ENCODE peak calls at places on chromosomes 2 and 18, in six cellular contexts. Q is A549; I is mucosa of descending colon; S is tibial nerve; B is CD8-positive, alpha-beta T cell; T is neural progenitor cell. G is an unnamed sample.

GRCh38 chr2:237191693-237192076 is 106.0 kb downstream of the COPS8 start:
- DNase-seq in Q (no peak), I (no peak), S (no peak), B (no peak), T (no peak), G (no peak)

GRCh38 chr2:26993768-26994167 is 23.3 kb downstream of the MAPRE3 start:
- DNase-seq in Q (no peak), I (no peak), S (no peak), B (no peak), T (peak), G (no peak)

GRCh38 chr2:172282944-172283343 is 144.4 kb upstream of the ITGA6 start:
- DNase-seq in Q (no peak), I (no peak), S (no peak), B (no peak), T (no peak), G (no peak)

GRCh38 chr18:13137041-13137938 is 81.3 kb upstream of the LDLRAD4 start:
- DNase-seq in Q (no peak), I (peak), S (no peak), B (peak), T (peak), G (no peak)

GRCh38 chr2:155035246-155035645 is 336.8 kb downstream of the KCNJ3 start:
- DNase-seq in Q (no peak), I (no peak), S (no peak), B (no peak), T (no peak), G (no peak)

GRCh38 chr2:74585406-74586182 is 31.1 kb downstream of the DOK1 start:
- DNase-seq in Q (no peak), I (no peak), S (peak), B (no peak), T (no peak), G (no peak)

GRCh38 chr18:77343846-77344527 is 94.3 kb downstream of the GALR1 start:
- DNase-seq in Q (no peak), I (no peak), S (no peak), B (no peak), T (no peak), G (no peak)

GRCh38 chr2:180376076-180376475 is 369.0 kb upstream of the CWC22 start:
- DNase-seq in Q (no peak), I (no peak), S (no peak), B (no peak), T (no peak), G (no peak)

GRCh38 chr2:205534997-205535396 is 147.3 kb upstream of the NRP2 start:
- DNase-seq in Q (no peak), I (no peak), S (no peak), B (no peak), T (no peak), G (no peak)

GRCh38 chr2:30425326-30425725 is 21.7 kb upstream of the LCLAT1 start:
- DNase-seq in Q (no peak), I (no peak), S (no peak), B (no peak), T (no peak), G (no peak)

GRCh38 chr2:127398239-127398590 is 10.4 kb upstream of the MAP3K2 start:
- DNase-seq in Q (peak), I (peak), S (peak), B (no peak), T (no peak), G (peak)

GRCh38 chr18:61765097-61765496 is 127.7 kb downstream of the RNF152 start:
- DNase-seq in Q (no peak), I (no peak), S (no peak), B (no peak), T (peak), G (peak)

GRCh38 chr2:112661656-112662305 is 16.0 kb downstream of the SLC20A1 start:
- DNase-seq in Q (no peak), I (no peak), S (no peak), B (no peak), T (no peak), G (no peak)

GRCh38 chr2:160507046-160507407 is 13.4 kb upstream of the RBMS1 start:
- DNase-seq in Q (no peak), I (no peak), S (no peak), B (no peak), T (no peak), G (no peak)

GRCh38 chr2:144194331-144195071 is 325.4 kb downstream of the ZEB2 start:
- DNase-seq in Q (no peak), I (no peak), S (no peak), B (no peak), T (no peak), G (no peak)

GRCh38 chr2:120736955-120737801 is 1.5 kb downstream of the GLI2 start:
- DNase-seq in Q (peak), I (peak), S (no peak), B (no peak), T (peak), G (no peak)

GRCh38 chr18:45910405-45911023 is 56.6 kb downstream of the EPG5 start:
- DNase-seq in Q (peak), I (peak), S (peak), B (peak), T (peak), G (no peak)

GRCh38 chr2:212683346-212683745 is 144.7 kb upstream of the ERBB4 start:
- DNase-seq in Q (no peak), I (no peak), S (no peak), B (no peak), T (no peak), G (no peak)

GRCh38 chr18:56637897-56638231 is 528 bp downstream of the TXNL1 start:
- DNase-seq in Q (no peak), I (no peak), S (no peak), B (no peak), T (peak), G (no peak)

GRCh38 chr2:47801118-47801517 is 18.2 kb downstream of the MSH6 start:
- DNase-seq in Q (no peak), I (no peak), S (no peak), B (no peak), T (no peak), G (no peak)

GRCh38 chr2:25674003-25674362 is 606 bp upstream of the DTNB start:
- DNase-seq in Q (no peak), I (no peak), S (peak), B (no peak), T (peak), G (no peak)
- H3K4me3 ChIP-seq in Q (peak), I (peak), S (peak), B (peak), T (peak), G (peak)

DNA sequence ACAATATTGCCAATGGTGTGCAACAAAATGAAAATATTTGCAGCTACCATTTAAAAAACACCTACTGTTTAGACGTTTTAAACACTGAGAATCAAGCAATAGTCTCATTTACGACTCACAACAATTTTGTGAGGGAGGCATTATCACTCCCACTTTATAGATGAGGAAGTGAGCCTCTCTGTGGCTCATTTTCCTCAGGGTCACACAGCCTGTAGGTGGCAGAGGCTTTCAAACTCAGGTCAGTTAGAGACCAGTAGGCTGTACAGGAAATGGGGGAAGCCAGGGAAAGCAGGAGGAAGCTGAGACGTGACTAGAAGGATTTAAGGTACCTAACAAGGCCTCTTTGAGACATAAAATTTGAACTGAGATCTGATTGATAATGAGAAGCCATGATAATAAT is 95.0 kb upstream of the ZNF521 start:
- DNase-seq in Q (no peak), I (no peak), S (no peak), B (no peak), T (no peak), G (no peak)
- TF ChIP-seq CTCF in Q (no peak), I (no peak), S (no peak), B (no peak), T (no peak), G (no peak)

GRCh38 chr2:147027451-147027850 is 817.4 kb upstream of the ACVR2A start:
- DNase-seq in Q (no peak), I (no peak), S (no peak), B (no peak), T (no peak), G (no peak)
- H3K4me3 ChIP-seq in Q (no peak), I (no peak), S (no peak), B (no peak), T (no peak), G (no peak)

DNA sequence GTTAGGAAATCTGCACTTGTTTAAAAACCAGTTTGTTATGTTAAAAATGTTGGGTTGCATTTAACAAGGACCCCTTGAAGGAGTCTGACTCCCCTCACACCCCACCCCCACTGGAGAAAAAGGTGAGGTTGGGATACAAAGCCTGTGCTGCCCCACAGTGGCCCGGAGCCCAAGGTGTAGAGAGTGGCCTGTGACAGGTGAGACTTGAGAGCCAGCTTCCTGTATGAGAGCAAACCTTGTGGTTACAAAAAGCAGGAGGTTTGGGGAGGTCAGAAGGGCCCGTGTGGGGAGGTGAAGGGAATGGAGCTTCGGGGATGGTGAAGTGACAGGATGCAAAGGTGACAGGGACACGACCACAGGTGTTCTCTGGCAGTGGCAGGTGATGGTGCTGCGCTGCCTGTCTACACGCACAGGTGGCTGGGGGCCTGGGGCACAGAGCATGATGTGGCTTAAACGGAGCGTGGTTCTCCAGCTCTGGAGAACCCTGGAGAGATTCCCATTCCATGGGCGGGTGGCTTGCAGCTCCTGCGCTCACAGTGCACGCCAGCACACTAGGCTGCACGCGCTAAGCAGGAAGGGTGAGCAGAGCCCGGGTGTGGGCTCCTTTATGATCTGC is 29.0 kb downstream of the IMPA2 start:
- DNase-seq in Q (no peak), I (no peak), S (no peak), B (no peak), T (no peak), G (no peak)
- TF ChIP-seq CTCF in Q (no peak), I (no peak), S (no peak), B (no peak), T (no peak), G (no peak)

DNA sequence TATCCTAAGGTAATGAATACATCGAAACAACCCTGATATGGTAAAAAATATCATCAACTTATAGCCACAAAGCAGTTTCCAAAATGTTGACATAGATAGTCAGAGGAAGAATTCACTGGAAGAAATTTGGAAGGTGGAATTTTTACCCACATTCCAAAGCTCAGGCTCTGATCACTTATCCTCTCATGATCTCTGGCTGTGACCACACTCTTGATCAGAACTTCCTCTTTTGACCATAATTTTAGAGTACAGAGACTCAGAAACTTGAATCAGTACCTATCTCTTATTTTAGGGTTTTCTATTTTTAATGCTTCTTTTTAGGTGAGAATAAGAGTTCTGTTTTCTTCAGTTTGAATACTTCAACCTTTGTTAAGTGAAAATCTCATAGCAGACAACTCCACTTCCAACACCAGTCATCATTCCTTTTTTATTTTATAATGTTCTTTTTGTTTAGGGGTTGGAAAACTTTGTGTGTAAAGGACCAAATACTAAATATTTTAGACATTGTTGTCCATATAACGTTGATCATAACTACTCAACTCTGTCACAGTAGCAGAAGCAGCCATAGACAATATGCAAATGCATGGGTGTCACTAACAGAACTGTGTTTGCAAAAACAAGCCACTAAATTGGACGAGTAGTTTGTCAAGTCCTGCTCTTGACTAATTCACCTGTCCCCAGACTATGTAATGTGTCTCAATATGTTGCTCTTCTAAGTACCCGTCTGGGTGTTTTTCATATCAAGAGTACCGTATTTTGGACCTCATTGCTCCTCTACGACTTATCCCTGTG is 891.6 kb upstream of the CRIM1 start:
- DNase-seq in Q (no peak), I (no peak), S (no peak), B (no peak), T (no peak), G (no peak)
- H3K4me3 ChIP-seq in Q (no peak), I (no peak), S (no peak), B (no peak), T (no peak), G (no peak)

G was measured in epithelial cell of proximal tubule.